ENCODE peak calls at places on chromosomes 12 and 14, in nine cellular contexts. R is GM12891, H is GM23338, P is stomach, S is upper lobe of left lung, X is suprapubic skin, O is GM12892, L is transverse colon, U is Panc1. N is an unnamed sample.

GRCh38 chr14:60618200-60618599 is 31.1 kb downstream of the SIX1 start:
- DNase-seq in S (no peak), X (no peak), H (no peak), P (peak), R (no peak), O (no peak), U (no peak), L (no peak), N (no peak)

GRCh38 chr12:52119398-52120254 is 40.1 kb downstream of the SMIM41 start:
- DNase-seq in L (peak), O (peak), P (peak), S (peak), H (peak), X (no peak), U (no peak), R (no peak), N (peak)

GRCh38 chr12:110639336-110640178 is 25.6 kb downstream of the TCTN1 start:
- DNase-seq in S (no peak), L (no peak), H (no peak), P (no peak), U (no peak), O (no peak), R (no peak), X (peak), N (peak)

GRCh38 chr12:47736877-47737676 is 11.8 kb upstream of the ENDOU start:
- DNase-seq in U (no peak), R (no peak), X (peak), S (peak), H (no peak), L (peak), O (no peak), P (peak), N (peak)

GRCh38 chr12:77190022-77190421 is 124.7 kb upstream of the E2F7 start:
- DNase-seq in R (no peak), L (no peak), P (no peak), S (no peak), X (no peak), U (no peak), O (no peak), H (no peak), N (no peak)

GRCh38 chr12:53205747-53206146 is 1.3 kb downstream of the ITGB7 start:
- DNase-seq in L (peak), H (no peak), P (peak), U (no peak), O (peak), R (peak), X (peak), S (no peak), N (no peak)

GRCh38 chr12:111975161-111975931 is 37.6 kb downstream of the TMEM116 start:
- DNase-seq in L (no peak), R (no peak), P (no peak), S (no peak), X (no peak), H (no peak), U (no peak), O (no peak), N (no peak)

GRCh38 chr14:75051556-75051899 is 261 bp upstream of the MLH3 start:
- DNase-seq in S (no peak), O (no peak), X (no peak), R (no peak), P (no peak), U (no peak), H (peak), L (no peak), N (no peak)

GRCh38 chr14:60323199-60323891 is 74.3 kb downstream of the PPM1A start:
- DNase-seq in O (no peak), H (no peak), S (peak), L (no peak), U (no peak), R (no peak), P (no peak), X (no peak), N (no peak)

GRCh38 chr12:67650528-67651379 is 2.2 kb downstream of the DYRK2 start:
- DNase-seq in L (peak), R (peak), X (no peak), O (no peak), S (no peak), P (no peak), H (no peak), U (no peak), N (peak)

GRCh38 chr12:62785941-62786559 is 148.9 kb downstream of the PPM1H start:
- DNase-seq in H (no peak), X (no peak), R (no peak), O (no peak), P (no peak), L (no peak), U (peak), S (peak), N (peak)

GRCh38 chr12:43912851-43913250 is 77.0 kb downstream of the TMEM117 start:
- DNase-seq in L (no peak), O (no peak), R (no peak), U (no peak), H (no peak), S (no peak), X (no peak), P (no peak), N (no peak)

GRCh38 chr12:94059394-94060368 is 88.7 kb upstream of the PLXNC1 start:
- DNase-seq in O (no peak), S (no peak), L (no peak), X (no peak), P (peak), H (no peak), U (no peak), R (no peak), N (no peak)

GRCh38 chr12:121812320-121812871 is 8.6 kb downstream of the SETD1B start:
- DNase-seq in X (no peak), U (no peak), S (peak), O (peak), H (peak), P (peak), L (peak), R (no peak), N (peak)

GRCh38 chr12:14283489-14284144 is 81.9 kb upstream of the ATF7IP start:
- DNase-seq in S (no peak), H (peak), P (no peak), L (no peak), O (no peak), X (no peak), R (no peak), U (no peak), N (no peak)

GRCh38 chr12:31951008-31951407 is 8.2 kb upstream of the RESF1 start:
- DNase-seq in O (no peak), H (no peak), R (no peak), P (no peak), X (no peak), L (no peak), S (no peak), U (no peak), N (no peak)

GRCh38 chr12:12718382-12718761 is 1.2 kb downstream of the CDKN1B start:
- DNase-seq in P (no peak), X (no peak), L (no peak), S (no peak), U (no peak), H (no peak), R (no peak), O (no peak), N (no peak)

GRCh38 chr14:61179061-61179675 is 102.0 kb downstream of the TMEM30B start:
- DNase-seq in X (no peak), O (no peak), P (no peak), H (no peak), R (no peak), L (no peak), S (no peak), U (no peak), N (no peak)

GRCh38 chr12:10307630-10308029 is at the start of gene KLRD1:
- DNase-seq in P (no peak), X (no peak), R (no peak), U (no peak), O (no peak), S (no peak), L (no peak), H (no peak), N (peak)

GRCh38 chr14:76516884-76517283 is 140.9 kb downstream of the ESRRB start:
- DNase-seq in R (no peak), S (no peak), H (no peak), O (no peak), L (no peak), P (no peak), U (no peak), X (no peak), N (no peak)

GRCh38 chr14:93533864-93534263 is 103.1 kb downstream of the UNC79 start:
- DNase-seq in S (no peak), L (no peak), R (no peak), U (no peak), X (no peak), O (no peak), H (no peak), P (no peak), N (no peak)

GRCh38 chr12:49609059-49609874 is 3.8 kb upstream of the FAM186B start:
- DNase-seq in O (no peak), X (no peak), H (no peak), S (no peak), U (no peak), L (no peak), P (no peak), R (no peak), N (no peak)

GRCh38 chr12:131818821-131819585 is 9.2 kb upstream of the MMP17 start:
- DNase-seq in X (no peak), S (no peak), U (no peak), H (no peak), L (no peak), R (no peak), P (no peak), O (no peak), N (no peak)

GRCh38 chr12:104632724-104633181 is 176.0 kb downstream of the CHST11 start:
- DNase-seq in P (no peak), U (no peak), H (no peak), X (no peak), S (peak), O (no peak), R (no peak), L (no peak), N (no peak)

GRCh38 chr14:97120204-97121120 is 323.3 kb downstream of the VRK1 start:
- DNase-seq in L (no peak), X (no peak), U (no peak), S (no peak), H (no peak), R (no peak), O (no peak), P (no peak), N (no peak)

GRCh38 chr14:100132161-100132902 is 27.1 kb downstream of the DEGS2 start:
- DNase-seq in H (no peak), X (no peak), O (no peak), S (peak), L (no peak), R (no peak), U (no peak), P (no peak), N (no peak)

GRCh38 chr14:76763362-76764041 is 2.2 kb downstream of the VASH1 start:
- DNase-seq in H (no peak), O (no peak), U (no peak), P (no peak), S (no peak), X (peak), R (no peak), L (no peak), N (peak)

DNA sequence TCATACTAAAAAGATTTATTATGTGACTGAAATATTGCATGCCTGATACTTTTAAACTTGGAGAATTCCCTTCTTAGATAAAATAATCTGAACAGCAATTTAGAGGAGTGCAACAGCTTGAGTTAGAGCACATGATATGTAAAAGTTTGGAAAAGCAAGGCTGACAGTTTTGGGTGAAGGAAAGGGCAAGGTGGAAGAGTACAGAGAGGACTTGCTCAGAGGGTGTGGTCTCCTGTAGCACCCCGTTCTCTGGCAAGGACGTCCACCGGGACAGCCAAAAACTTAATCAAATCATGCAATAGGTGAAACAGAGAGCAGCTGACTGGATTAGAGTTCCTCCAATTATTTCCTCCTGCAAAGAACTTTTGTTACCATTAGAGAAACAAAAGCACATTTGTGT is 65.2 kb upstream of the PDZRN4 start:
- DNase-seq in R (no peak), H (no peak), S (no peak), P (no peak), L (no peak), X (no peak), O (no peak), U (no peak), N (no peak)
- TF ChIP-seq POLR2AphosphoS5 in R (no peak), H (no peak), S (no peak), P (no peak), L (no peak), X (no peak), O (no peak), U (no peak), N (no peak)

GRCh38 chr14:91872517-91873470 is 5.5 kb upstream of the TC2N start:
- DNase-seq in X (peak), S (peak), O (no peak), L (peak), H (no peak), R (no peak), P (peak), U (no peak), N (peak)

GRCh38 chr14:91875515-91876286 is 8.4 kb upstream of the TC2N start:
- DNase-seq in S (no peak), H (no peak), U (no peak), R (no peak), X (no peak), P (peak), O (no peak), L (peak), N (no peak)

GRCh38 chr14:91870890-91871289 is 3.6 kb upstream of the TC2N start:
- DNase-seq in P (no peak), L (no peak), R (no peak), U (no peak), X (no peak), O (no peak), S (no peak), H (no peak), N (no peak)

GRCh38 chr14:91872011-91872476 is 4.7 kb upstream of the TC2N start:
- DNase-seq in S (no peak), U (no peak), H (no peak), L (no peak), O (no peak), R (peak), P (peak), X (no peak), N (peak)

DNA sequence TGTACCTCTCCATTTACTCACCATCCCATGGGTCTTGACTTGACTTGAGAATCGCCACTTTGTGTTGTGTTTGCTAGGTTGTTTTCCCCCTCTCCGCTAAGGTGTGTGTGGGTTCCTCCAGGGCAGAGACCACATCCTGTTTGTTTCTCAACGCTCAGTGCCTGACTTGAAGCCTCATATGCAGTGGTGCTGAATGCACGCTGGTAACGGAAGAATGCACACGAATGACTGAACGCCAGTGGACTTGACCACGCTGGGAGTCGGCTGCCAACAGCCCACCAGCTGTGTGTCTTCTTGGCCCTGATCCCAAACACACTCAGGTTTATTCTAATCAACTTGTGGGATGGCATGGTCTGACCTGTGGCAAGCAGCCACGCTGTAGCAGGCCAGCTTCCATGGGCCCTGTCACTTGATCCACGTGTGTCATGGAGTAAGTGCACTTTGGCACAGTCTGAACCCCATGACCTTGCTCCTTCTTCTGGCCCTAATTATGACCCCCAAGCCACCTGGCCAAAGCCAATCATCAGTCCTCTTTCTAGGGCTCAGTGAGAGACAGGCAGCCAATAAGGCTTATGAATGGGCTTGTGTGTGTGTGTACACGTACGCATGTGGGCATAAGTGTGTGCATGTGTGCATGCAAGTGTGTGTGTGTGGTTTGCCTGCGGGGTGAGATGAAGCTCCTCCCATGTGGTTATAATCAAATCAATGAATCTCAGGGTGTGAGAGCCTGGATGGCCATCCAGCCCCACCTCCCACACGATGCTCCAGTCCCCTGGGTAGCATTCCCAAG is 6.3 kb upstream of the TC2N start:
- DNase-seq in O (peak), X (no peak), P (peak), U (no peak), R (peak), H (no peak), S (no peak), L (peak), N (no peak)
- TF ChIP-seq POLR2AphosphoS5 in O (no peak), X (no peak), P (no peak), U (no peak), R (no peak), H (no peak), S (peak), L (no peak), N (no peak)

GRCh38 chr14:68144051-68144681 is 324.6 kb downstream of the RAD51B start:
- DNase-seq in O (no peak), U (no peak), X (peak), L (peak), S (no peak), H (no peak), R (no peak), P (no peak), N (peak)

GRCh38 chr14:68145539-68145938 is 326.0 kb downstream of the RAD51B start:
- DNase-seq in X (no peak), P (no peak), R (no peak), S (no peak), O (no peak), L (no peak), H (no peak), U (no peak), N (peak)

GRCh38 chr14:68141531-68142088 is 322.0 kb downstream of the RAD51B start:
- DNase-seq in P (no peak), X (no peak), O (no peak), U (no peak), R (no peak), L (no peak), H (no peak), S (no peak), N (no peak)

GRCh38 chr14:68145036-68145435 is 325.5 kb downstream of the RAD51B start:
- DNase-seq in O (no peak), P (no peak), X (no peak), U (no peak), S (no peak), R (no peak), H (no peak), L (peak), N (peak)

DNA sequence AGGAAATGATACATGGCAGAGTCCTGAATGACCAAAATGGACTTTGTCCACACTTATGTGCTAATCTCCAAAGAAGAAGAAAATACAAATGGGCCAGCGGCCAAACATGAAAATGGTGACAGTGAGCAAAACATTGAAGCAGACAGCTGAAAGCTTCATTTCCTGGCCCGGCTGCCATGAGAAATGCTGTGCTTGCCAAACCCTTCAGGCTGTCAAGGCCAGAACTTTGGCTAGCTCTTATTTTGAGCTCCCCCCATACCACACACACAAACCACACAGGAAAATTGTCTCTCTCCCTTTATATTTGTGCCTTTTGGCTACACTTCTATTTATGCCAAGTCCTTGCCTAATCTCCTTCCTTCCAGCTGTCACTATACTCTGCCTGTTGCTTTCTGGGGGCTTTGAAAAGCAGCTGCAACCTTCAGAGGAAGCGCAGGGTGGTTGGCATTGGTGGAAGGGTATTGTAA is 323.8 kb downstream of the RAD51B start:
- DNase-seq in X (peak), H (no peak), L (peak), O (no peak), S (no peak), P (peak), R (no peak), U (no peak), N (peak)
- TF ChIP-seq POLR2AphosphoS5 in X (peak), H (no peak), L (peak), O (no peak), S (peak), P (no peak), R (no peak), U (no peak), N (no peak)

GRCh38 chr12:57449375-57449774 is 5.7 kb upstream of the INHBE start:
- DNase-seq in U (no peak), S (no peak), P (no peak), X (no peak), H (no peak), L (no peak), R (no peak), O (no peak), N (no peak)

GRCh38 chr12:57452181-57452936 is 2.7 kb upstream of the INHBE start:
- DNase-seq in L (no peak), O (no peak), X (no peak), H (peak), P (no peak), U (no peak), S (no peak), R (no peak), N (no peak)

GRCh38 chr12:57452937-57453509 is 2.1 kb upstream of the INHBE start:
- DNase-seq in S (no peak), L (peak), H (peak), P (peak), U (no peak), R (no peak), X (no peak), O (no peak), N (peak)

GRCh38 chr12:57450057-57450456 is 5.0 kb upstream of the INHBE start:
- DNase-seq in P (no peak), O (no peak), H (no peak), U (no peak), X (no peak), R (no peak), S (no peak), L (no peak), N (no peak)

DNA sequence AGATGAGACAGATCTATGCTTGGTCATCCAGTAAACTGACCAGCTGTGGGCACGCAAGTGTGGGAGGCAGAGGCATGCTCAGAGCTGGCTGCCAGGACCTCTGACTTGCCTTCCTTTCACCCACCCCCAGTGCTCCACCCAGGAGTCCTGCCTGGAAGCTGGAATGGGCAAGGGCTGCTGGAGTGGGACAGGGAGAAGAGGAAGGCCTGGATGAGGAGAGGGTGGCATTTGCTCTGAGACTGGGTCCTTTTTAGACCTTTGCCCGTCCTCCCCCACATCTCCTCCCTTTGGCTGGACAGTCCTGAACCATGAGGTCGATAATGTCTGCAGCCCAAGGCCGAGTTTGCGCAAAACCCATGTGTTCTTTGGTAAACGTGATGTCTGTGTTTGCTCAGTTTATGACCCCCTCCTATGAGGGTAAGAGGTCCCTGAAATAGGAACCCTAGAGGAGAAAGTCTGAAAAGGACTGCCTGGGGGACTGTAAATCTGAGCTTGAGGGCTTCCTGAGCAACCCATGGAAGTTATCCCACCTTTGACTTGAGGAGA is 3.8 kb upstream of the INHBE start:
- DNase-seq in O (no peak), P (no peak), S (no peak), H (no peak), U (no peak), X (no peak), R (no peak), L (no peak), N (no peak)
- TF ChIP-seq POLR2AphosphoS5 in O (no peak), P (no peak), S (no peak), H (no peak), U (no peak), X (no peak), R (no peak), L (no peak), N (no peak)

GRCh38 chr14:81091139-81091538 is 129.6 kb downstream of the GTF2A1 start:
- DNase-seq in U (no peak), P (no peak), O (no peak), S (no peak), R (no peak), H (no peak), X (no peak), L (no peak), N (no peak)

DNA sequence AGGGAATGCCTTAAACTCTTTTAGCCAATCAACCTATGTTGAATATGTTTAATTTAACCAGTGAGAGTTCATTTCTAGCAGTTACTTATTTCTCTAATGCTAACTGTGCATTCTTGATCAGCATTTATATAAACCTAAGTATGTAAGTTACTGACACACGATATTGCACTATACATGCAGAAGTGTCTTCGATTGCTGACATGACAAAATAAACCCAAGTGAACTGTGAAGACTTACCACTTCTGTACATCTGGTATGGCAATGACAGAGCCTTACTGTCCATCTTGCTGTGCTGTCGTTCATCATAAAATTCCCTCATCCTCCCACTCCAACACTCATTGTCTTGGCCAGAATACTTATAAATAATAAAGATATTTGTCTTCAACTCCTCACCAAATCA is 131.8 kb downstream of the TSHR start:
- DNase-seq in S (no peak), U (no peak), H (no peak), O (no peak), P (no peak), L (no peak), X (no peak), R (no peak), N (no peak)
- TF ChIP-seq POLR2AphosphoS5 in S (no peak), U (no peak), H (no peak), O (no peak), P (no peak), L (no peak), X (no peak), R (no peak), N (no peak)